ENCODE peak calls at places on chromosomes 16 and 17, in seven cellular contexts. Y, L, R, J, I, B and C are unnamed samples.

GRCh38 chr17:60087882-60088669 is 9.4 kb upstream of the HEATR6 start:
- DNase-seq in Y (no peak), L (no peak), R (no peak), B (no peak), I (no peak), J (no peak), C (no peak)

GRCh38 chr16:28011223-28011622 is 52.3 kb downstream of the GSG1L start:
- DNase-seq in I (no peak), L (no peak), J (no peak), R (no peak), B (no peak), Y (no peak), C (no peak)

GRCh38 chr17:50766222-50767023 is 895 bp downstream of the ANKRD40CL start:
- DNase-seq in J (no peak), R (no peak), I (no peak), L (peak), Y (no peak), B (no peak), C (no peak)

GRCh38 chr17:10806863-10807262 is 3.0 kb upstream of the TMEM238L start:
- DNase-seq in R (no peak), I (no peak), Y (no peak), B (no peak), L (no peak), J (no peak), C (no peak)

GRCh38 chr17:80871341-80871740 is 120.3 kb upstream of the CHMP6 start:
- DNase-seq in J (no peak), B (no peak), Y (no peak), I (no peak), R (no peak), L (no peak), C (no peak)

GRCh38 chr16:3060339-3061127 is 4.9 kb upstream of the IL32 start:
- DNase-seq in R (no peak), I (no peak), L (no peak), Y (no peak), B (no peak), J (no peak), C (no peak)

GRCh38 chr17:8673621-8674020 is 43.1 kb upstream of the MYH10 start:
- DNase-seq in L (no peak), Y (peak), I (no peak), J (no peak), B (no peak), R (peak), C (no peak)

GRCh38 chr17:81706757-81707624 is 3.8 kb downstream of the MRPL12 start:
- DNase-seq in I (no peak), R (no peak), L (no peak), B (no peak), J (no peak), Y (no peak), C (no peak)

GRCh38 chr17:82272495-82273326 is 789 bp downstream of the CSNK1D start:
- DNase-seq in J (peak), L (peak), B (no peak), I (peak), R (peak), Y (peak), C (peak)

GRCh38 chr16:55643161-55643970 is 12.4 kb upstream of the SLC6A2 start:
- DNase-seq in Y (no peak), R (no peak), L (no peak), I (no peak), B (no peak), J (no peak), C (no peak)

GRCh38 chr17:8820311-8821010 is 21.3 kb upstream of the MFSD6L start:
- DNase-seq in L (no peak), R (no peak), Y (no peak), I (no peak), J (no peak), B (no peak), C (no peak)

GRCh38 chr17:10875984-10876555 is 38.2 kb upstream of the PIRT start:
- DNase-seq in J (peak), L (peak), R (peak), I (no peak), B (no peak), Y (no peak), C (no peak)

GRCh38 chr17:41284043-41284442 is 8.5 kb downstream of the KRTAP9-7 start:
- DNase-seq in Y (no peak), B (no peak), L (no peak), R (no peak), J (no peak), I (no peak), C (no peak)

GRCh38 chr16:29963021-29963743 is 1.3 kb downstream of the TMEM219 start:
- DNase-seq in J (no peak), L (no peak), R (no peak), Y (no peak), B (no peak), I (no peak), C (no peak)